ENCODE peak calls at places on chromosomes 3 and 15, in nine cellular contexts. X is hippocampal formation; G is NCI-H748 treated with DMSO at 0.1 percent for 48 hours; K is amniotic stem cell; A is stimulated activated CD4-positive, alpha-beta T cell treated with anti-CD3 and anti-CD28 coated beads, TNF-alpha, amount 100 ng/mL, for 4 hours; S is C1 segment of cervical spinal cord; J is tibial nerve; Y is sciatic nerve; Q is mucosa of descending colon. P is an unnamed sample.

GRCh38 chr15:89907289-89907688 is 5.5 kb downstream of the ARPIN start:
- DNase-seq in G (no peak), J (no peak), S (no peak), Q (no peak), X (no peak), A (no peak), K (no peak), Y (no peak), P (no peak)

GRCh38 chr15:78195735-78196201 is 38.6 kb downstream of the ACSBG1 start:
- DNase-seq in Q (peak), A (peak), K (no peak), S (no peak), Y (peak), G (no peak), J (no peak), X (no peak), P (peak)

GRCh38 chr15:67164401-67164791 is 90.1 kb downstream of the AAGAB start:
- DNase-seq in K (no peak), S (no peak), Y (no peak), G (no peak), A (no peak), Q (no peak), J (no peak), X (no peak), P (no peak)

GRCh38 chr3:46490338-46491084 is 7.3 kb upstream of the RTP3 start:
- DNase-seq in K (no peak), X (no peak), G (no peak), J (no peak), A (no peak), Y (no peak), S (no peak), Q (no peak), P (no peak)

GRCh38 chr3:129312671-129313414 is 34.2 kb downstream of the HMCES start:
- DNase-seq in K (no peak), X (no peak), A (no peak), Q (no peak), J (no peak), S (no peak), Y (no peak), G (no peak), P (no peak)

GRCh38 chr3:140292154-140292553 is 357.2 kb downstream of the CLSTN2 start:
- DNase-seq in G (no peak), S (no peak), Q (no peak), A (no peak), K (no peak), J (no peak), Y (no peak), X (no peak), P (peak)

GRCh38 chr3:19046440-19046839 is 101.9 kb upstream of the KCNH8 start:
- DNase-seq in Y (no peak), J (no peak), Q (no peak), K (no peak), A (no peak), S (no peak), G (no peak), X (peak), P (no peak)

GRCh38 chr3:170746175-170746942 is 123.6 kb downstream of the RPL22L1 start:
- DNase-seq in Q (no peak), S (no peak), K (no peak), Y (no peak), X (no peak), A (no peak), J (no peak), G (no peak), P (no peak)

GRCh38 chr3:32202496-32202895 is 36.0 kb upstream of the CMTM8 start:
- DNase-seq in G (no peak), Q (no peak), X (no peak), J (no peak), A (no peak), K (no peak), Y (no peak), S (no peak), P (peak)

GRCh38 chr15:48644827-48645557 is 517 bp downstream of the FBN1 start:
- DNase-seq in Q (peak), S (peak), K (no peak), J (no peak), Y (peak), G (no peak), A (no peak), X (peak), P (peak)

GRCh38 chr15:24924153-24924552 is 30.6 kb upstream of the SNRPN start:
- DNase-seq in J (no peak), Y (no peak), S (no peak), G (no peak), X (no peak), Q (no peak), K (no peak), A (no peak), P (no peak)

GRCh38 chr3:111605016-111605415 is 9.9 kb upstream of the ZBED2 start:
- DNase-seq in A (no peak), Q (no peak), J (no peak), S (no peak), Y (no peak), G (no peak), X (no peak), K (no peak), P (peak)

GRCh38 chr15:66945286-66945685 is 120.1 kb upstream of the SMAD3 start:
- DNase-seq in S (no peak), G (no peak), Y (no peak), J (no peak), A (no peak), X (no peak), Q (no peak), K (no peak), P (no peak)

GRCh38 chr3:20394243-20394642 is 208.2 kb upstream of the SGO1 start:
- DNase-seq in J (no peak), K (no peak), X (no peak), Y (no peak), A (no peak), G (no peak), Q (no peak), S (no peak), P (no peak)